ENCODE peak calls at places on chromosome 14, in seven cellular contexts. J is epithelial cell of esophagus, U is ascending aorta, L is fibroblast of mammary gland, S is left ventricle myocardium inferior, Y is psoas muscle, K is mucosa of descending colon. Q is an unnamed sample.

GRCh38 chr14:61183486-61183885 is 97.7 kb downstream of the TMEM30B start:
- DNase-seq in J (no peak), U (no peak), L (peak; percentile 38), S (no peak), Y (no peak), K (no peak), Q (no peak)

GRCh38 chr14:38254565-38255407 is 1.1 kb downstream of the CLEC14A start:
- DNase-seq in J (no peak), U (no peak), L (no peak), S (peak; percentile 16), Y (peak; percentile 62), K (no peak), Q (peak; percentile 13)

GRCh38 chr14:93011650-93012317 is 88.8 kb downstream of the CHGA start:
- DNase-seq in J (no peak), U (no peak), L (no peak), S (no peak), Y (no peak), K (peak; percentile 55), Q (no peak)

GRCh38 chr14:94312481-94313246 is 10.5 kb downstream of the SERPINA6 start:
- DNase-seq in J (peak; percentile 92), U (no peak), L (no peak), S (no peak), Y (no peak), K (no peak), Q (no peak)

GRCh38 chr14:51547260-51547659 is 104.5 kb upstream of the FRMD6 start:
- DNase-seq in J (peak; percentile 98), U (peak; percentile 10), L (peak; percentile 100), S (no peak), Y (no peak), K (no peak), Q (peak; percentile 40)

GRCh38 chr14:69610859-69611263 is 535 bp upstream of the SUSD6 start:
- DNase-seq in J (no peak), U (no peak), L (peak; percentile 45), S (no peak), Y (no peak), K (no peak), Q (no peak)

GRCh38 chr14:103194256-103195045 is 71.2 kb downstream of the TNFAIP2 start:
- DNase-seq in J (peak; percentile 80), U (no peak), L (peak; percentile 81), S (no peak), Y (no peak), K (no peak), Q (no peak)

GRCh38 chr14:101195309-101195724 is 291.8 kb upstream of the RTL1 start:
- DNase-seq in J (no peak), U (no peak), L (no peak), S (no peak), Y (no peak), K (no peak), Q (no peak)

GRCh38 chr14:34173916-34174315 is 223.0 kb upstream of the EGLN3 start:
- DNase-seq in J (no peak), U (no peak), L (no peak), S (no peak), Y (no peak), K (no peak), Q (no peak)

GRCh38 chr14:105859717-105860614 is 333.6 kb downstream of the TMEM121 start:
- DNase-seq in J (no peak), U (no peak), L (no peak), S (peak; percentile 11), Y (peak; percentile 48), K (peak; percentile 23), Q (no peak)

GRCh38 chr14:70731447-70732239 is 77.7 kb downstream of the MAP3K9 start:
- DNase-seq in J (peak; percentile 68), U (no peak), L (peak; percentile 40), S (no peak), Y (no peak), K (no peak), Q (no peak)

GRCh38 chr14:39683711-39684110 is 251.5 kb upstream of the FBXO33 start:
- DNase-seq in J (no peak), U (no peak), L (no peak), S (no peak), Y (no peak), K (no peak), Q (no peak)

GRCh38 chr14:105069887-105070759 is 4.9 kb upstream of the GPR132 start:
- DNase-seq in J (no peak), U (no peak), L (peak; percentile 60), S (peak; percentile 45), Y (peak; percentile 61), K (no peak), Q (peak; percentile 41)

GRCh38 chr14:56324831-56325230 is 206.6 kb downstream of the PELI2 start:
- DNase-seq in J (no peak), U (no peak), L (peak; percentile 65), S (no peak), Y (no peak), K (no peak), Q (no peak)

GRCh38 chr14:79580414-79580813 is 630.9 kb downstream of the DIO2 start:
- DNase-seq in J (no peak), U (no peak), L (no peak), S (no peak), Y (no peak), K (no peak), Q (no peak)

GRCh38 chr14:52834440-52834842 is 43.0 kb upstream of the GNPNAT1 start:
- DNase-seq in J (peak; percentile 68), U (no peak), L (peak; percentile 85), S (no peak), Y (no peak), K (no peak), Q (no peak)

GRCh38 chr14:54772451-54772881 is 130.2 kb downstream of the GCH1 start:
- DNase-seq in J (peak; percentile 50), U (no peak), L (peak; percentile 68), S (no peak), Y (no peak), K (no peak), Q (no peak)

GRCh38 chr14:102192840-102193502 is 53.3 kb downstream of the WDR20 start:
- DNase-seq in J (no peak), U (no peak), L (no peak), S (no peak), Y (no peak), K (no peak), Q (no peak)

GRCh38 chr14:96267336-96267735 is 11.3 kb downstream of the BDKRB1 start:
- DNase-seq in J (peak; percentile 96), U (no peak), L (peak; percentile 93), S (no peak), Y (no peak), K (no peak), Q (no peak)

GRCh38 chr14:96508900-96509299 is 6.7 kb downstream of the PAPOLA start:
- DNase-seq in J (no peak), U (no peak), L (no peak), S (no peak), Y (no peak), K (no peak), Q (no peak)

GRCh38 chr14:74840603-74841030 is 35.3 kb downstream of the PROX2 start:
- DNase-seq in J (no peak), U (no peak), L (no peak), S (no peak), Y (no peak), K (no peak), Q (no peak)
- H3K4me3 ChIP-seq in J (no peak overlapping the region), U (no peak overlapping the region), L (no peak overlapping the region), S (no peak overlapping the region), Y (no peak overlapping the region), K (no peak overlapping the region), Q (no peak overlapping the region)

GRCh38 chr14:63130531-63130930 is 73.7 kb upstream of the RHOJ start:
- DNase-seq in J (no peak), U (no peak), L (no peak), S (no peak), Y (no peak), K (no peak), Q (no peak)

GRCh38 chr14:63134801-63135200 is 69.4 kb upstream of the RHOJ start:
- DNase-seq in J (no peak), U (no peak), L (peak; percentile 6), S (no peak), Y (no peak), K (no peak), Q (no peak)
- TF ChIP-seq CTCF in J (peak; percentile 46), U (no peak), L (peak; percentile 35), S (no peak), Y (no peak), K (no peak), Q (no peak)

GRCh38 chr14:91390165-91390778 is 27.3 kb downstream of the CCDC88C start:
- DNase-seq in J (no peak), U (no peak), L (no peak), S (no peak), Y (no peak), K (no peak), Q (no peak)

GRCh38 chr14:91395998-91396660 is 21.5 kb downstream of the CCDC88C start:
- DNase-seq in J (peak; percentile 91), U (no peak), L (no peak), S (no peak), Y (no peak), K (peak; percentile 50), Q (no peak)

GRCh38 chr14:91394105-91395081 is 23.2 kb downstream of the CCDC88C start:
- DNase-seq in J (no peak), U (no peak), L (no peak), S (no peak), Y (no peak), K (no peak), Q (no peak)

GRCh38 chr14:91395466-91395865 is 22.2 kb downstream of the CCDC88C start:
- DNase-seq in J (no peak), U (no peak), L (no peak), S (no peak), Y (no peak), K (no peak), Q (no peak)

GRCh38 chr14:91392623-91393303 is 24.9 kb downstream of the CCDC88C start:
- DNase-seq in J (peak; percentile 72), U (no peak), L (no peak), S (no peak), Y (no peak), K (no peak), Q (no peak)
- H3K4me3 ChIP-seq in J (peak overlapping the region; percentile 13), U (no peak overlapping the region), L (no peak overlapping the region), S (no peak overlapping the region), Y (no peak overlapping the region), K (no peak overlapping the region), Q (no peak overlapping the region)

DNA sequence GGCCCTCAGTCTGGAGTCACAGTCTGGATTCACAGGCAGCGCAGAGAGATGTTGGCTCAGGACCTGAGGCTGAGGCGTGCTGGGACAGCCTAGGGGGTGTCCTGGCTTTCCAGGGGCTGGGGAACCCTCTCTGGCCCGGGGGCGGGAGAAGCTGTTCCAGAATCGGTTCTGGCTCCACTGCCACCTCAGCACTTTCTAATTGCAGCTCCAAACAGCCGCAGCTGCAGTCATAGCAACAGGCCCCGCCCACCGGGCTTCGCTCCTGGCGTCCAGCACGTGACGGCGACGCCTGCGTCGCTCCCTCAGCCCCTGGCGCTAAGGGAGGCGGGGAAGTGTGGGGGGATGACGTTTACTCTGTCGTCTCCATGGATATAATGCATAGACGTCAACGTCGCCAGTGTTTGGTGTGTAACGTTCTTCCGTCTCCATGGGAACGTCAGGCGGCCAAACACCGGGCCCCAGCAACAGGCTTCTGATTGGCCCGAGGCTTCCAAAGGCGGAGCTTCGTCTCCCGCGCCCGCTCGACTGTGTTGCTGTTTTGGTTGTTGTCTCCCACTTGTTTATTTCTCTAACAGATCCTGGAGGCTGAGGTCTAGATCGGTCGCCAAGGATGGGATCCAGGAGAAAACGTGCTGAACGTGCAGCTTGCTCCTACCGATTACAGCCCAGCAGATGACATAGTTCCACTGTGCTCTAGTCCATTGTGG is 19.7 kb upstream of the FOS start:
- DNase-seq in J (peak; percentile 99), U (peak; percentile 97), L (peak; percentile 100), S (peak; percentile 99), Y (peak; percentile 99), K (peak; percentile 100), Q (peak; percentile 99)
- TF ChIP-seq CTCF in J (no peak), U (no peak), L (no peak), S (no peak), Y (no peak), K (no peak), Q (no peak)